ENCODE peak calls at places on chromosome 9, in ten cellular contexts. X is CD8-positive, alpha-beta T cell; D is K562; T is kidney epithelial cell; R is fibroblast of lung; F is suprapubic skin; Y is AG04449; O is lower lobe of right lung; S is nephron progenitor cell; A is B cell. N is an unnamed sample.

GRCh38 chr9:38015267-38015666 is 53.8 kb downstream of the SHB start:
- DNase-seq in O (no peak), A (no peak), T (no peak), S (no peak), R (no peak), F (no peak), X (no peak), Y (no peak), D (no peak), N (no peak)

GRCh38 chr9:38066167-38066906 is 2.7 kb downstream of the SHB start:
- DNase-seq in S (no peak), F (peak; percentile 19), O (no peak), T (no peak), R (no peak), D (no peak), A (no peak), Y (no peak), X (no peak), N (no peak)

GRCh38 chr9:98989036-98990000 is 45.6 kb downstream of the COL15A1 start:
- DNase-seq in D (no peak), R (peak; percentile 100), A (peak; percentile 32), Y (peak; percentile 97), O (no peak), F (peak; percentile 86), S (no peak), T (peak; percentile 99), X (no peak), N (no peak)

GRCh38 chr9:137459601-137460362 is 648 bp upstream of the NSMF start:
- DNase-seq in T (no peak), X (peak; percentile 61), D (no peak), A (no peak), S (no peak), R (no peak), F (no peak), O (no peak), Y (no peak), N (peak; percentile 39)

GRCh38 chr9:34179528-34180138 is 790 bp downstream of the UBAP1 start:
- DNase-seq in T (no peak), Y (no peak), S (no peak), D (peak; percentile 13), O (no peak), F (peak; percentile 56), X (no peak), R (peak; percentile 87), A (no peak), N (peak; percentile 30)

GRCh38 chr9:80554856-80555255 is 983.1 kb downstream of the TLE4 start:
- DNase-seq in X (no peak), R (no peak), T (no peak), D (no peak), S (no peak), A (no peak), O (no peak), Y (no peak), F (no peak), N (no peak)

GRCh38 chr9:94084314-94084713 is at the start of gene PTPDC1:
- DNase-seq in O (no peak), A (no peak), R (peak; percentile 92), F (no peak), T (peak; percentile 32), D (peak; percentile 25), Y (peak; percentile 37), X (no peak), S (peak; percentile 41), N (no peak)

GRCh38 chr9:126788631-126789349 is 16.1 kb upstream of the ZBTB43 start:
- DNase-seq in T (peak; percentile 82), D (no peak), Y (no peak), F (no peak), X (peak; percentile 17), O (peak; percentile 14), R (peak; percentile 20), A (no peak), S (no peak), N (no peak)

DNA sequence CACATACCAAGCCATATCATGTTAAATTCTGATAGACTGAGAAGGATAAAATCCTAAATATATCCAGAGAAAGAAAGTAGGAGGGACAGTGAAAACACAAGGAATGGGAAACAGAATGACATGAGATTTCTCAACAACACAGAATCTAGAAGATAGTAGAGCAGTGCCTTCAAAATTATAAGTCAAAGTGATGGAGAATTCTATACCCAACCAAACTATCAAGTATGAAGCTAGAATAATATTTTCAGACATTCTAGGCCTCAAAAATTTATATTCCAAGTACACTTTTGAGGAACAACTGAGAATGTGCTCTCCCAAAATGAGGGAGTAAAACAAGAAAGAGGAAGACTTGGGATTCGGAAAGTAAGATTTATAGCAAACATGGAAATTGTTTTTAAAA is 10.9 kb upstream of the TTLL11 start:
- DNase-seq in A (no peak), D (no peak), S (no peak), R (no peak), F (no peak), O (no peak), X (no peak), Y (no peak), T (no peak), N (no peak)
- TF ChIP-seq CTCF in A (no peak), D (no peak), S (no peak), R (no peak), F (no peak), O (no peak), X (no peak), Y (no peak), T (no peak), N (no peak)

GRCh38 chr9:127918201-127919107 is 1.6 kb upstream of the ST6GALNAC4 start:
- DNase-seq in O (peak; percentile 58), A (no peak), X (no peak), D (peak; percentile 50), R (peak; percentile 71), F (no peak), Y (no peak), S (no peak), T (no peak), N (no peak)
- TF ChIP-seq CTCF in O (no peak), A (no peak), X (no peak), D (peak; percentile 59), R (no peak), F (no peak), Y (no peak), S (peak; percentile 8), T (no peak), N (peak; percentile 26)

DNA sequence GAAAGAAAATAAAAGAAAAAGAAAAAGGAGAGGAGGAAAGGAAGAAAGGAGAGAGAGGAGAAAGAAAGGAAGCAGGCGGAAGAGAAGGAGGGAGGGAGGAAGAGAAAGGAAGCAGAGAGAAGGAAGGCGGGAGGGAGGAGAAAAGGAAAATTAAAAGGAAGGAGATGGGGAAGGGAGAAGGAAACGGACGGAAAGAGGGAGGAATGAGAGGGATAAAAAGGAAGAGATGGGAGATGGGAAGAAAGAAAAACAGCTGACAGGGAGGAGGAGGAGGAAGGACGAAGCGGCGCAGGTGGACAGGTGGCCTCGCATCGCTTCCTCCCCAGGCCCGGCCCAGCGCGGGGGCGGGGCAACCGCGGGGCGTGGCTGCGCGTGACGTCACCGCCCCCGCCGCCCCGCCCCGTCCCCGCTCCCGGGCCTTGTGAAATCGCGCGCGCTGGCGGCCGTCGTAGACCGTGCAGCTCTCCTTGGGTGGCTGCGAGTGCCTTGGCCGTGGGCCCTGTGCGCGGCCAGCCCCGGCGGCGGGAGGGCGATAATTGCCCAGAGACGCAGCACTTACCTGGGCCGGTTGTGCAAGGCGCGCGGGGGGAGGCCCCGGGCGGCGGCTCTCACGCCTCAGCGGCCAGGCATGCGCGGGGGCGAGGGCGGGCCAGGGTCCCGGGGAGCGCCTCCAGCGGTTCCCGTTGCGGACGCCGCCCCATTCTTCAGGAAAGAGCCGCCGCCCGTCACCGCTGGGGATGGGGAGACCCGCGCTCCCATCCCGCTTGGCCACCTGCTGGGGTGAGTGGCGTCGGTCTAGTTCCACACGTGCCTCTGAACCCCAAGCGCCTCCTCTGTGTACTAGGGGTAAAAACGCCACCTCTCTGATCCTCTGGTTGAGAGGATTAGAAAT is 49.6 kb upstream of the FOXE1 start:
- DNase-seq in S (peak; percentile 79), A (peak; percentile 67), X (peak; percentile 86), D (peak; percentile 97), F (peak; percentile 75), Y (no peak), T (peak; percentile 19), O (peak; percentile 94), R (peak; percentile 43), N (peak; percentile 96)
- TF ChIP-seq CTCF in S (no peak), A (peak; percentile 16), X (no peak), D (peak; percentile 9), F (peak; percentile 6), Y (no peak), T (no peak), O (no peak), R (no peak), N (no peak)

GRCh38 chr9:133200631-133201030 is 8.4 kb downstream of the OBP2B start:
- DNase-seq in X (no peak), F (no peak), A (no peak), O (no peak), S (no peak), R (no peak), D (no peak), Y (no peak), T (no peak), N (no peak)

GRCh38 chr9:133202688-133203453 is 6.2 kb downstream of the OBP2B start:
- DNase-seq in R (no peak), F (no peak), S (no peak), A (no peak), Y (no peak), D (no peak), O (no peak), X (peak; percentile 31), T (no peak), N (no peak)

GRCh38 chr9:133202145-133202513 is 6.9 kb downstream of the OBP2B start:
- DNase-seq in X (peak; percentile 25), T (no peak), D (no peak), F (no peak), S (no peak), R (no peak), A (no peak), Y (no peak), O (no peak), N (no peak)

GRCh38 chr9:133201424-133202144 is 7.5 kb downstream of the OBP2B start:
- DNase-seq in A (no peak), S (no peak), O (no peak), Y (no peak), X (no peak), T (no peak), F (no peak), R (no peak), D (no peak), N (no peak)

GRCh38 chr9:133199648-133200321 is 9.3 kb downstream of the OBP2B start:
- DNase-seq in S (no peak), R (no peak), T (no peak), D (no peak), F (no peak), A (no peak), Y (no peak), X (peak; percentile 72), O (peak; percentile 59), N (no peak)
- TF ChIP-seq CTCF in S (no peak), R (no peak), T (peak; percentile 19), D (peak; percentile 16), F (no peak), A (peak; percentile 32), Y (peak; percentile 42), X (no peak), O (peak; percentile 38), N (no peak)

GRCh38 chr9:134419684-134420076 is 93.4 kb downstream of the RXRA start:
- DNase-seq in S (no peak), F (no peak), Y (no peak), D (peak; percentile 56), T (no peak), O (no peak), A (no peak), X (no peak), R (no peak), N (no peak)
- TF ChIP-seq CTCF in S (peak; percentile 38), F (peak; percentile 28), Y (peak; percentile 45), D (peak; percentile 23), T (peak; percentile 47), O (no peak), A (no peak), X (no peak), R (peak; percentile 41), N (peak; percentile 22)

N was measured in GM20000.